ENCODE peak calls at places on chromosomes 6 and 20, in five cellular contexts. One of them, this sample, is unnamed.

GRCh38 chr20:45114465-45115385 is at the start of gene WFDC5:
- DNase-seq in activated CD4-positive, alpha-beta T cell treated with anti-CD3 and anti-CD28 coated beads, Interleukin-2, amount 50 U/mL, for 1 hour: no peak
- DNase-seq in colonic mucosa: no peak
- DNase-seq in M059J: no peak
- DNase-seq in tibial nerve: no peak
- DNase-seq in this sample: no peak

GRCh38 chr20:23939641-23940040 is 48.9 kb downstream of the GGTLC1 start:
- DNase-seq in tibial nerve: no peak
- DNase-seq in M059J: no peak
- DNase-seq in activated CD4-positive, alpha-beta T cell treated with anti-CD3 and anti-CD28 coated beads, Interleukin-2, amount 50 U/mL, for 1 hour: no peak
- DNase-seq in colonic mucosa: no peak
- DNase-seq in this sample: no peak

GRCh38 chr6:215335-216034 is 76.8 kb upstream of the DUSP22 start:
- DNase-seq in activated CD4-positive, alpha-beta T cell treated with anti-CD3 and anti-CD28 coated beads, Interleukin-2, amount 50 U/mL, for 1 hour: peak; percentile 19
- DNase-seq in colonic mucosa: no peak
- DNase-seq in tibial nerve: no peak
- DNase-seq in M059J: peak; percentile 85
- DNase-seq in this sample: peak; percentile 65

GRCh38 chr20:37902504-37903313 is at the start of gene VSTM2L:
- DNase-seq in M059J: peak; percentile 53
- DNase-seq in colonic mucosa: no peak
- DNase-seq in activated CD4-positive, alpha-beta T cell treated with anti-CD3 and anti-CD28 coated beads, Interleukin-2, amount 50 U/mL, for 1 hour: no peak
- DNase-seq in tibial nerve: no peak
- DNase-seq in this sample: no peak

GRCh38 chr6:27478706-27479318 is 5.9 kb upstream of the ZNF184 start:
- DNase-seq in M059J: peak; percentile 96
- DNase-seq in tibial nerve: peak; percentile 99
- DNase-seq in colonic mucosa: peak; percentile 95
- DNase-seq in activated CD4-positive, alpha-beta T cell treated with anti-CD3 and anti-CD28 coated beads, Interleukin-2, amount 50 U/mL, for 1 hour: peak; percentile 87
- DNase-seq in this sample: peak; percentile 84

GRCh38 chr20:815914-816606 is 17.5 kb upstream of the FAM110A start:
- DNase-seq in tibial nerve: peak; percentile 46
- DNase-seq in colonic mucosa: peak; percentile 49
- DNase-seq in M059J: peak; percentile 67
- DNase-seq in activated CD4-positive, alpha-beta T cell treated with anti-CD3 and anti-CD28 coated beads, Interleukin-2, amount 50 U/mL, for 1 hour: peak; percentile 64
- DNase-seq in this sample: peak; percentile 64

GRCh38 chr6:43826739-43827138 is 56.7 kb downstream of the VEGFA start:
- DNase-seq in activated CD4-positive, alpha-beta T cell treated with anti-CD3 and anti-CD28 coated beads, Interleukin-2, amount 50 U/mL, for 1 hour: no peak
- DNase-seq in tibial nerve: no peak
- DNase-seq in colonic mucosa: no peak
- DNase-seq in M059J: no peak
- DNase-seq in this sample: no peak

GRCh38 chr6:10528170-10528981 is 7.2 kb downstream of the GCNT2 start:
- DNase-seq in activated CD4-positive, alpha-beta T cell treated with anti-CD3 and anti-CD28 coated beads, Interleukin-2, amount 50 U/mL, for 1 hour: no peak
- DNase-seq in M059J: peak; percentile 83
- DNase-seq in tibial nerve: no peak
- DNase-seq in colonic mucosa: peak; percentile 74
- DNase-seq in this sample: no peak

GRCh38 chr6:143196525-143197225 is 136.0 kb downstream of the AIG1 start:
- DNase-seq in tibial nerve: no peak
- DNase-seq in M059J: peak; percentile 84
- DNase-seq in activated CD4-positive, alpha-beta T cell treated with anti-CD3 and anti-CD28 coated beads, Interleukin-2, amount 50 U/mL, for 1 hour: no peak
- DNase-seq in colonic mucosa: no peak
- DNase-seq in this sample: no peak

GRCh38 chr20:32623667-32624157 is 38.6 kb upstream of the NOL4L start:
- DNase-seq in colonic mucosa: no peak
- DNase-seq in M059J: no peak
- DNase-seq in activated CD4-positive, alpha-beta T cell treated with anti-CD3 and anti-CD28 coated beads, Interleukin-2, amount 50 U/mL, for 1 hour: no peak
- DNase-seq in tibial nerve: no peak
- DNase-seq in this sample: no peak

GRCh38 chr6:148608211-148608951 is 138.4 kb upstream of the UST start:
- DNase-seq in tibial nerve: no peak
- DNase-seq in M059J: peak; percentile 33
- DNase-seq in colonic mucosa: no peak
- DNase-seq in activated CD4-positive, alpha-beta T cell treated with anti-CD3 and anti-CD28 coated beads, Interleukin-2, amount 50 U/mL, for 1 hour: no peak
- DNase-seq in this sample: no peak

GRCh38 chr6:84643778-84644177 is 120.6 kb downstream of the TBX18 start:
- DNase-seq in colonic mucosa: no peak
- DNase-seq in activated CD4-positive, alpha-beta T cell treated with anti-CD3 and anti-CD28 coated beads, Interleukin-2, amount 50 U/mL, for 1 hour: no peak
- DNase-seq in M059J: no peak
- DNase-seq in tibial nerve: no peak
- DNase-seq in this sample: no peak

GRCh38 chr20:8094845-8095244 is 37.2 kb upstream of the PLCB1 start:
- DNase-seq in activated CD4-positive, alpha-beta T cell treated with anti-CD3 and anti-CD28 coated beads, Interleukin-2, amount 50 U/mL, for 1 hour: no peak
- DNase-seq in tibial nerve: no peak
- DNase-seq in M059J: no peak
- DNase-seq in colonic mucosa: no peak
- DNase-seq in this sample: no peak

GRCh38 chr20:35443003-35443402 is 5.0 kb upstream of the GDF5 start:
- DNase-seq in colonic mucosa: no peak
- DNase-seq in tibial nerve: no peak
- DNase-seq in M059J: peak; percentile 97
- DNase-seq in activated CD4-positive, alpha-beta T cell treated with anti-CD3 and anti-CD28 coated beads, Interleukin-2, amount 50 U/mL, for 1 hour: no peak
- DNase-seq in this sample: no peak

This sample was measured in activated gamma-delta T cell treated with Interleukin-2 at 50 U/mL for 16 hours.